ENCODE peak calls at places on chromosomes 16 and 17, in seven cellular contexts. E, Z, M, W, V, L and B are unnamed samples.

GRCh38 chr16:86610779-86611516 is 32.6 kb downstream of the FOXL1 start:
- DNase-seq in E (no peak), Z (no peak), M (no peak), W (no peak), V (no peak), L (no peak), B (no peak)

GRCh38 chr17:28216528-28216927 is 102.5 kb upstream of the TMEM97 start:
- DNase-seq in E (no peak), Z (peak), M (no peak), W (peak), V (no peak), L (peak), B (no peak)

GRCh38 chr16:85027968-85028637 is 508 bp downstream of the KIAA0513 start:
- DNase-seq in E (no peak), Z (peak), M (no peak), W (peak), V (no peak), L (peak), B (no peak)

GRCh38 chr16:1778200-1779179 is 3.9 kb downstream of the SPSB3 start:
- DNase-seq in E (no peak), Z (no peak), M (no peak), W (no peak), V (no peak), L (no peak), B (no peak)

GRCh38 chr17:21041753-21042433 is 918 bp downstream of the USP22 start:
- DNase-seq in E (peak), Z (peak), M (peak), W (peak), V (peak), L (peak), B (peak)

GRCh38 chr16:79100456-79100855 is 500.1 kb downstream of the MAF start:
- DNase-seq in E (no peak), Z (no peak), M (no peak), W (no peak), V (no peak), L (no peak), B (no peak)

GRCh38 chr17:28327031-28327607 is 8.1 kb downstream of the TMEM97 start:
- DNase-seq in E (no peak), Z (peak), M (no peak), W (peak), V (no peak), L (no peak), B (no peak)

GRCh38 chr17:21816592-21817567 is 124.6 kb downstream of the KCNJ18 start:
- DNase-seq in E (no peak), Z (no peak), M (no peak), W (no peak), V (no peak), L (no peak), B (peak)

GRCh38 chr16:85072947-85073346 is 39.3 kb downstream of the CIBAR2 start:
- DNase-seq in E (no peak), Z (no peak), M (no peak), W (no peak), V (no peak), L (no peak), B (no peak)

GRCh38 chr17:79192503-79193500 is 118.2 kb downstream of the ENGASE start:
- DNase-seq in E (no peak), Z (peak), M (peak), W (peak), V (peak), L (peak), B (no peak)

GRCh38 chr17:39612291-39612894 is 4.7 kb upstream of the NEUROD2 start:
- DNase-seq in E (no peak), Z (no peak), M (no peak), W (no peak), V (no peak), L (no peak), B (no peak)

GRCh38 chr16:89019511-89019910 is 42.5 kb upstream of the CBFA2T3 start:
- DNase-seq in E (no peak), Z (no peak), M (no peak), W (no peak), V (no peak), L (no peak), B (peak)

GRCh38 chr17:51496378-51496777 is 236.0 kb downstream of the UTP18 start:
- DNase-seq in E (no peak), Z (no peak), M (no peak), W (no peak), V (no peak), L (no peak), B (no peak)